ENCODE peak calls at places on chromosomes 11 and 22, in nine cellular contexts. C is GM12865, S is cardiac muscle cell, V is fibroblast of pulmonary artery, N is adrenal gland, D is Peyer's patch, H is GM12878, B is tibial artery, R is fibroblast of lung. Y is an unnamed sample.

GRCh38 chr22:46684706-46685105 is 53.3 kb downstream of the CERK start:
- DNase-seq in S (peak; percentile 87), B (no peak), V (no peak), H (peak; percentile 40), R (no peak), C (peak; percentile 87), D (peak; percentile 84), N (no peak), Y (no peak)

GRCh38 chr11:11987503-11988022 is 20.9 kb downstream of the DKK3 start:
- DNase-seq in H (no peak), C (peak; percentile 13), D (no peak), N (no peak), V (peak; percentile 59), S (no peak), R (peak; percentile 57), B (no peak), Y (peak; percentile 64)

GRCh38 chr11:30317030-30317429 is 5.9 kb upstream of the ARL14EP start:
- DNase-seq in S (no peak), N (no peak), H (no peak), D (no peak), C (peak; percentile 25), R (no peak), B (no peak), V (no peak), Y (no peak)

GRCh38 chr22:44244265-44244822 is 63.6 kb downstream of the PARVG start:
- DNase-seq in S (no peak), N (peak; percentile 25), R (no peak), C (no peak), V (no peak), B (no peak), H (no peak), D (no peak), Y (no peak)

GRCh38 chr11:35649984-35650383 is 12.6 kb upstream of the TRIM44 start:
- DNase-seq in D (no peak), B (no peak), C (no peak), N (no peak), S (no peak), R (peak; percentile 39), H (no peak), V (peak; percentile 34), Y (peak; percentile 69)

GRCh38 chr22:38753894-38754246 is 1.9 kb downstream of the SUN2 start:
- DNase-seq in R (no peak), S (no peak), C (no peak), D (no peak), B (no peak), N (no peak), V (no peak), H (no peak), Y (no peak)

GRCh38 chr22:50229370-50229769 is 15.5 kb downstream of the TUBGCP6 start:
- DNase-seq in N (no peak), S (no peak), B (no peak), R (no peak), V (no peak), H (no peak), D (no peak), C (no peak), Y (no peak)

GRCh38 chr11:40819230-40819629 is 640.2 kb downstream of the LRRC4C start:
- DNase-seq in S (no peak), H (no peak), R (no peak), V (no peak), N (no peak), D (no peak), C (no peak), B (no peak), Y (no peak)

GRCh38 chr11:9755561-9755960 is 91.7 kb downstream of the SWAP70 start:
- DNase-seq in B (no peak), R (peak; percentile 40), C (no peak), N (no peak), S (no peak), H (no peak), D (no peak), V (peak; percentile 88), Y (peak; percentile 84)

GRCh38 chr11:5038336-5038735 is 8.0 kb upstream of the OR52J3 start:
- DNase-seq in N (no peak), C (no peak), V (no peak), R (no peak), B (no peak), S (no peak), D (no peak), H (no peak), Y (no peak)

GRCh38 chr11:134727636-134728035 is 315.6 kb upstream of the B3GAT1 start:
- DNase-seq in H (no peak), C (no peak), B (no peak), V (no peak), S (no peak), N (no peak), R (no peak), D (no peak), Y (no peak)

GRCh38 chr11:73402834-73403185 is 26.6 kb downstream of the RELT start:
- DNase-seq in R (no peak), H (no peak), B (no peak), N (peak; percentile 55), S (no peak), V (peak; percentile 29), C (peak; percentile 43), D (no peak), Y (peak; percentile 31)
- TF ChIP-seq CTCF in R (no peak), H (peak; percentile 28), B (no peak), N (no peak), S (peak; percentile 27), V (peak; percentile 31), C (peak; percentile 30), D (no peak), Y (peak; percentile 23)

DNA sequence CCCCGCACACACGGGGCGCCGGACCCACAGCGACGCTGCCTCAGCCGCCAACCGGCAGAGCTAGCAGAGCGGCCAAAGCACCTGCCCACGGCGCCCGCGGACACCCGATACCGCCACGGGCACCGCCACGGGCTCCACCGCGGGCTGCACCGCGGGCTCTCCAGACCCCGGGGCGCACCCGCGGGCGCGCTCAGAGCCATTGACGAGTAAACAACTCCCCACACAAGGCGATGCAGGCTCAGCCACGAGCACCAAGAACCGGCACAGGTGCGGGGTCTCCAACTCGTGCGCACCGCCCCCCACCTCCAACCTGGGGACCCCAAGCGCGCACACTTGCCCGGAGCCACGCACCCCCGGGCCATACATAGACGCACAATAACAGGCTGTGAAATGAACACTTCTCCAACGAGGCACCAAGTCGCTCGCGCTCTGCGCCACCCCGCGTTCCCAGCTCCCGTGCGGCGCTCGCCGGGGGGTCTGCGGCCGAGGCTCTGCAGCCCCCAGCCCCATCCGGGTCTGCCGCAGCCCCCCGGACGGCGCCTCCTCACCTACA is 1.9 kb downstream of the IFITM10 start:
- DNase-seq in N (no peak), V (no peak), S (no peak), B (peak; percentile 21), R (no peak), C (no peak), D (no peak), H (no peak), Y (no peak)
- H3K4me3 ChIP-seq in N (peak overlapping the region; percentile 73), V (peak overlapping the region; percentile 22), S (peak overlapping the region; percentile 35), B (peak overlapping the region; percentile 85), R (no peak overlapping the region), C (no peak overlapping the region), D (peak overlapping the region; percentile 41), H (no peak overlapping the region), Y (peak overlapping the region; percentile 51)

DNA sequence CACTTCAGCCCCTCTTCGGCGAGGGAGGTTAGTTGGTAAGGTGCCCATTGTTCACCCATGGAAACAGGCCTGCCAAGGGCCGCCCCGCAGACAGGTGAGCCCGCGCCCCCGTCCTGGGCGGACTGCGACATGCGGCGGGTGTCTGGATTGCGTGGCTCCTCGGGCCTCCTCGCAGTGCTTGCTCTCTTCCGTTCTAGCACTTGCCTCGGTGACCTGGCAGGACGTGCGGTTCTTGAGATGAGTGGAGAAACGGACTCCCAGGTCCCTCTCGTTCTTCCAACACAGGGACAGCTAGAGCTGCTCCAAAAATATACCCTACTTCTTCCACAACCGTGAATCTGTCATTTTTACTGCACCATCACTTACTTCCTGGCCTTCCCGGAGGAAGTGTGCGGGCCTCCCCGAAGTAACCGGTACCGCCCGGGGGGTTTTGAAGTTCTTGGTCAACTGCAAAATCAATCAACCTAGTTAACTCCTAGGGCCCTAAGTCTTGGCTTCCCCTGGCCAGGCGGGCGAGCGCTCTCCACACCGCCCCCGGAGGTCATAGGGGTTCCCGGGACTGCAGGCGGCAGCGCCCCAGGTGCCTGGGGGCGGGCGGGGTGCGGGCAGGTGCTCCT is 745 bp upstream of the ZBTB44 start:
- DNase-seq in V (no peak), H (no peak), D (peak; percentile 71), S (no peak), R (no peak), C (peak; percentile 58), N (peak; percentile 54), B (no peak), Y (no peak)
- TF ChIP-seq CTCF in V (no peak), H (peak; percentile 49), D (peak; percentile 40), S (no peak), R (no peak), C (peak; percentile 37), N (no peak), B (no peak), Y (no peak)

DNA sequence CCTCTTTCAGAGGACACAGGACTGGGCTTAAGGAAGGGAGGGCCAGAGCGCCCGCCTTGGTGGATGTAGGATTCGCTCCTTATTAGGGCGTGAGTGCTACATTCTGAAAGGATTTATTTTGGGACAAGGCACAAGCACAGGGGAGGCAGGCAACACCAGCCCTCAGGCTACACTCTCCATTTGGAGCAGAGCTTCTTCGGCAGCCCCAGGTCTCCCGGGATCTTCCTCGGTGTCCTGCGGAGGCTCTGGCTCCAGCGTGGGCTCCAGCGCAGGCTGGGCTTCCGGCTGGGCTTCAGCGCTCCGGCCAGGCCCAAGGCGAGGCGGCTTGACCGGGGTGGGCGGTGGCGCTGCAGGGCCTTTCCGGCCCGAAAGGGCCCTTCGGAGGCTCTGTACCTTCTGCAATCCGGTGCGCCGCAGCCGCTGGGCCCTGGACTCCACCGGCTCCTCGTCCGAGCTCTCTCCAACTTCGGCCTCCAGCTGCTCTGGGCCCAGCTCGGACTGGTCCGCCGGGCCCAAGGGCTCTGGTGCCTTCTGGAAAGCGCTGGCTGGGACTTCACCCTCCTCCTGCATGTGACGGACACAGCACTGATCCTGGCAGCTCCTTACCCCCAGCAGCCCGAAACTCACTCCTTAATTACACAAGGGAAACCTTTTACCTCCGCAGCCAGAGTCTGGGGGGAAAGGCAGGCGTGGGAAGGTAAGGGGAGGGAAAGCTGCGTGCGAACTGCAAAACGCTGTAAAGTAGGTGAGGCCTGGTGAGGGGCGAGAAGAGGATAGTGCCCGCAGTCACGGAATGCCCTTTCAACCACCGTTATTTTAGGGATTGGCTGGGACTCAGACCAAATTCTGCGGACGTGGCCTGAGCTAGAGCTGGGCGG is 1.1 kb downstream of the CAVIN3 start:
- DNase-seq in D (no peak), V (peak; percentile 52), N (peak; percentile 54), R (peak; percentile 66), H (no peak), B (peak; percentile 41), C (no peak), S (peak; percentile 76), Y (peak; percentile 60)
- H3K4me3 ChIP-seq in D (peak overlapping the region; percentile 59), V (peak overlapping the region; percentile 72), N (peak overlapping the region; percentile 47), R (peak overlapping the region; percentile 86), H (peak overlapping the region; percentile 17), B (peak overlapping the region; percentile 81), C (no peak overlapping the region), S (peak overlapping the region; percentile 21), Y (peak overlapping the region; percentile 59)

GRCh38 chr11:111870887-111871692 is at the start of gene ALG9:
- DNase-seq in B (peak; percentile 84), N (peak; percentile 92), R (peak; percentile 88), D (peak; percentile 79), C (peak; percentile 93), H (peak; percentile 56), V (peak; percentile 90), S (peak; percentile 82), Y (peak; percentile 88)
- TF ChIP-seq CTCF in B (peak; percentile 27), N (no peak), R (peak; percentile 25), D (peak; percentile 19), C (peak; percentile 14), H (peak; percentile 32), V (peak; percentile 43), S (peak; percentile 42), Y (peak; percentile 49)

Y was measured in cardiac fibroblast.